ENCODE peak calls at places on chromosomes 16 and 17, in nine cellular contexts. B is AG10803; W is amniotic stem cell; U is transverse colon; T is NCI-H1105; Q is germinal center; I is T-helper 2 cell; N is activated naive CD8-positive, alpha-beta T cell treated with anti-CD3 and anti-CD28 coated beads for 36 hours; G is hippocampal formation. Z is an unnamed sample.

GRCh38 chr17:75625813-75626486 is 7.3 kb upstream of the SMIM5 start:
- DNase-seq in T (no peak), Q (peak; percentile 61), I (no peak), W (no peak), G (no peak), B (no peak), U (no peak), N (peak; percentile 36), Z (no peak)

GRCh38 chr17:2241823-2242222 is 61.8 kb downstream of the SMG6 start:
- DNase-seq in I (no peak), B (peak; percentile 84), T (no peak), N (no peak), U (no peak), G (no peak), Q (no peak), W (no peak), Z (no peak)

GRCh38 chr17:28982191-28982793 is 23.5 kb downstream of the SEZ6 start:
- DNase-seq in N (peak; percentile 53), I (peak; percentile 90), Q (peak; percentile 57), G (no peak), U (peak; percentile 16), B (no peak), W (no peak), T (no peak), Z (no peak)

GRCh38 chr17:30788918-30789317 is 35.6 kb downstream of the CRLF3 start:
- DNase-seq in B (peak; percentile 82), W (no peak), Q (no peak), T (no peak), N (no peak), U (no peak), I (no peak), G (no peak), Z (no peak)

GRCh38 chr17:10177921-10178788 is 20.3 kb downstream of the GAS7 start:
- DNase-seq in W (peak; percentile 72), U (no peak), I (no peak), Q (no peak), B (peak; percentile 91), T (no peak), N (no peak), G (no peak), Z (no peak)

GRCh38 chr17:7241047-7241733 is 1.1 kb downstream of the GABARAP start:
- DNase-seq in T (no peak), I (no peak), G (no peak), B (peak; percentile 36), W (no peak), U (no peak), Q (no peak), N (no peak), Z (no peak)

GRCh38 chr16:23072084-23072599 is 77.1 kb downstream of the USP31 start:
- DNase-seq in T (no peak), Q (no peak), U (peak; percentile 84), B (peak; percentile 44), N (no peak), G (no peak), I (no peak), W (no peak), Z (no peak)

GRCh38 chr17:32489320-32490100 is 2.7 kb downstream of the CDK5R1 start:
- DNase-seq in I (no peak), U (no peak), G (no peak), B (no peak), T (no peak), N (no peak), W (no peak), Q (peak; percentile 26), Z (no peak)